ENCODE peak calls at places on chromosomes 2 and 18, in nine cellular contexts. S, M, E, G, L, Z, K, D and O are unnamed samples.

GRCh38 chr2:71614976-71615768 is 161.8 kb downstream of the DYSF start:
- DNase-seq in G (peak; percentile 37), L (peak; percentile 66), M (no peak), K (no peak), Z (no peak), S (no peak), D (no peak), E (no peak), O (peak; percentile 61)

GRCh38 chr18:60018801-60019462 is 119.1 kb downstream of the PMAIP1 start:
- DNase-seq in L (no peak), S (no peak), M (no peak), Z (no peak), D (peak; percentile 70), G (no peak), E (no peak), K (no peak), O (no peak)

GRCh38 chr2:85243101-85244072 is 84.4 kb downstream of the TGOLN2 start:
- DNase-seq in D (peak; percentile 33), G (peak; percentile 39), S (peak; percentile 54), L (no peak), Z (no peak), M (peak; percentile 80), E (no peak), K (peak; percentile 69), O (peak; percentile 28)

GRCh38 chr18:51621103-51621969 is 423.9 kb upstream of the MEX3C start:
- DNase-seq in D (peak; percentile 17), Z (peak; percentile 20), K (no peak), G (peak; percentile 37), L (peak; percentile 2), S (peak; percentile 81), E (no peak), M (peak; percentile 81), O (no peak)

GRCh38 chr2:5520352-5520996 is 171.7 kb upstream of the SOX11 start:
- DNase-seq in K (no peak), S (peak; percentile 30), E (peak; percentile 17), M (no peak), Z (no peak), G (no peak), L (no peak), D (no peak), O (no peak)

GRCh38 chr2:219287569-219288265 is 8.6 kb downstream of the DNAJB2 start:
- DNase-seq in G (no peak), Z (no peak), S (no peak), M (no peak), E (no peak), K (no peak), D (no peak), L (no peak), O (no peak)

GRCh38 chr2:213188971-213189899 is 37.8 kb upstream of the IKZF2 start:
- DNase-seq in E (no peak), G (no peak), S (peak; percentile 13), L (no peak), Z (no peak), M (peak; percentile 90), K (no peak), D (peak; percentile 41), O (no peak)

GRCh38 chr2:153872311-153873061 is 764 bp downstream of the GALNT13 start:
- DNase-seq in E (no peak), G (no peak), S (peak; percentile 35), K (no peak), M (peak; percentile 45), Z (no peak), D (no peak), L (no peak), O (no peak)

GRCh38 chr2:202148515-202149154 is 75.6 kb downstream of the KIAA2012 start:
- DNase-seq in M (no peak), Z (no peak), S (no peak), D (no peak), G (no peak), K (no peak), L (no peak), E (no peak), O (no peak)

GRCh38 chr2:233822101-233822771 is 32.1 kb downstream of the HJURP start:
- DNase-seq in S (no peak), K (no peak), D (no peak), G (peak; percentile 3), M (no peak), L (no peak), Z (no peak), E (no peak), O (no peak)

GRCh38 chr2:241795021-241795999 is 13.7 kb upstream of the NEU4 start:
- DNase-seq in M (no peak), S (no peak), Z (no peak), E (no peak), D (no peak), G (peak; percentile 85), K (peak; percentile 15), L (no peak), O (no peak)

GRCh38 chr2:107927034-107927534 is 59.2 kb upstream of the SLC5A7 start:
- DNase-seq in L (no peak), G (no peak), K (no peak), Z (no peak), M (no peak), S (no peak), E (no peak), D (no peak), O (no peak)

GRCh38 chr2:157433335-157433890 is 10.5 kb downstream of the CYTIP start:
- DNase-seq in K (no peak), E (no peak), G (no peak), L (no peak), M (no peak), D (no peak), Z (no peak), S (no peak), O (no peak)

GRCh38 chr2:74553892-74554820 is at the start of the genes DOK1 and LOXL3:
- DNase-seq in L (peak; percentile 97), E (peak; percentile 65), S (peak; percentile 88), D (peak; percentile 89), M (peak; percentile 96), K (peak; percentile 88), Z (peak; percentile 89), G (peak; percentile 93), O (peak; percentile 59)

GRCh38 chr2:31693882-31694281 is 113.1 kb upstream of the SRD5A2 start:
- DNase-seq in M (peak; percentile 12), L (no peak), D (no peak), G (no peak), Z (no peak), K (no peak), E (no peak), S (no peak), O (no peak)

GRCh38 chr2:61144697-61145268 is 17.2 kb upstream of the C2orf74 start:
- DNase-seq in L (peak; percentile 99), M (peak; percentile 99), G (peak; percentile 92), Z (peak; percentile 84), K (peak; percentile 78), E (peak; percentile 97), S (peak; percentile 96), D (peak; percentile 99), O (peak; percentile 93)

GRCh38 chr2:216406861-216407260 is 5.4 kb upstream of the SMARCAL1 start:
- DNase-seq in M (no peak), L (no peak), E (no peak), G (no peak), D (no peak), S (no peak), K (no peak), Z (no peak), O (no peak)

GRCh38 chr2:207444756-207445155 is 85.0 kb upstream of the CREB1 start:
- DNase-seq in E (no peak), M (no peak), G (no peak), S (no peak), L (no peak), K (no peak), D (no peak), Z (no peak), O (no peak)

GRCh38 chr2:217650716-217651360 is 352.0 kb downstream of the TNS1 start:
- DNase-seq in L (peak; percentile 47), Z (peak; percentile 48), K (peak; percentile 41), E (peak; percentile 70), S (peak; percentile 53), M (peak; percentile 83), D (peak; percentile 66), G (no peak), O (peak; percentile 21)

GRCh38 chr2:74567862-74568261 is 13.3 kb downstream of the DOK1 start:
- DNase-seq in D (peak; percentile 94), K (no peak), E (no peak), G (no peak), L (peak; percentile 32), Z (no peak), S (no peak), M (no peak), O (no peak)

GRCh38 chr18:12990128-12990485 is 1.1 kb upstream of the CEP192 start:
- DNase-seq in Z (no peak), L (no peak), M (no peak), E (no peak), S (no peak), G (no peak), D (no peak), K (no peak), O (no peak)

GRCh38 chr18:812673-813404 is 797 bp upstream of the YES1 start:
- DNase-seq in E (peak; percentile 45), M (peak; percentile 81), L (peak; percentile 54), Z (no peak), K (peak; percentile 41), G (peak; percentile 78), S (no peak), D (peak; percentile 91), O (peak; percentile 62)

GRCh38 chr2:69366-70344 is 23.4 kb upstream of the FAM110C start:
- DNase-seq in S (no peak), Z (no peak), G (peak; percentile 75), L (no peak), M (no peak), E (no peak), K (no peak), D (no peak), O (no peak)